ENCODE peak calls at places on chromosomes 5 and 9, in ten cellular contexts. Q is HT-29; B is activated CD4-positive, alpha-beta T cell treated with anti-CD3 and anti-CD28 coated beads, Interleukin-2, amount 50 U/mL, for 24 hours; C is RWPE1; L is neural crest cell; O is fibroblast of gingiva; P is epithelial cell of esophagus; X is stimulated activated CD4-positive, alpha-beta T cell treated with anti-CD3 and anti-CD28 coated beads, Interleukin-12 subunit alpha, Interleukin-12 subunit beta, amount 100 ng/mL, for 4 hours; I is activated gamma-delta T cell treated with Interleukin-2 at 50 U/mL for 16 hours; D is NCI-H82. T is an unnamed sample.
A peak's percentile ranks its signal among the peaks of the same experiment; 100 is the strongest.

GRCh38 chr9:119689879-119690278 is 320.6 kb upstream of the BRINP1 start:
- DNase-seq in X (no peak), D (no peak), B (no peak), L (peak; percentile 15), C (no peak), I (no peak), P (peak; percentile 4), Q (peak; percentile 11), O (no peak), T (no peak)

GRCh38 chr5:14148890-14149671 is 5.9 kb downstream of the TRIO start:
- DNase-seq in X (no peak), P (no peak), B (no peak), D (no peak), O (no peak), Q (no peak), I (no peak), C (no peak), L (no peak), T (no peak)

GRCh38 chr5:157941616-157942015 is 82.7 kb upstream of the CLINT1 start:
- DNase-seq in I (no peak), C (no peak), O (no peak), Q (no peak), B (no peak), D (no peak), X (no peak), L (no peak), P (no peak), T (no peak)

GRCh38 chr5:120252839-120253238 is 211.3 kb upstream of the PRR16 start:
- DNase-seq in B (no peak), X (no peak), P (peak; percentile 52), C (no peak), L (no peak), Q (no peak), O (no peak), I (no peak), D (peak; percentile 5), T (peak; percentile 16)

GRCh38 chr5:171596391-171596878 is 177.0 kb downstream of the FGF18 start:
- DNase-seq in C (no peak), L (no peak), X (no peak), I (no peak), O (peak; percentile 95), B (no peak), Q (no peak), P (peak; percentile 63), D (no peak), T (peak; percentile 37)

GRCh38 chr9:74950456-74950855 is 2.3 kb downstream of the C9orf40 start:
- DNase-seq in O (peak; percentile 36), P (no peak), D (no peak), L (no peak), C (no peak), B (no peak), X (no peak), Q (no peak), I (no peak), T (peak; percentile 22)

GRCh38 chr5:1507016-1507375 is 16.8 kb downstream of the LPCAT1 start:
- DNase-seq in B (no peak), C (no peak), X (no peak), L (no peak), Q (no peak), I (no peak), D (no peak), O (no peak), P (no peak), T (no peak)

GRCh38 chr5:154197801-154198461 is 7.4 kb downstream of the GALNT10 start:
- DNase-seq in X (peak; percentile 41), I (peak; percentile 69), Q (peak; percentile 34), B (peak; percentile 28), O (no peak), D (no peak), C (peak; percentile 50), L (no peak), P (peak; percentile 87), T (peak; percentile 60)

GRCh38 chr9:75238311-75238976 is 150.1 kb downstream of the OSTF1 start:
- DNase-seq in L (peak; percentile 48), I (peak; percentile 9), P (peak; percentile 91), X (peak; percentile 15), B (no peak), O (peak; percentile 65), D (peak; percentile 68), C (peak; percentile 33), Q (peak; percentile 86), T (peak; percentile 56)

GRCh38 chr9:129146441-129146933 is 31.6 kb downstream of the IER5L start:
- DNase-seq in L (no peak), O (peak; percentile 56), Q (peak; percentile 8), X (no peak), C (no peak), B (no peak), I (no peak), P (no peak), D (no peak), T (peak; percentile 77)

GRCh38 chr9:111925784-111926183 is 29.2 kb downstream of the UGCG start:
- DNase-seq in I (no peak), L (no peak), O (no peak), Q (no peak), P (no peak), B (no peak), C (no peak), X (no peak), D (no peak), T (no peak)

GRCh38 chr5:66209350-66209749 is 65.2 kb downstream of the SREK1 start:
- DNase-seq in C (peak; percentile 92), D (no peak), L (no peak), P (peak; percentile 86), O (no peak), Q (peak; percentile 51), I (no peak), B (no peak), X (no peak), T (peak; percentile 4)

GRCh38 chr9:114779352-114779845 is 26.4 kb downstream of the TNFSF15 start:
- DNase-seq in C (peak; percentile 81), P (peak; percentile 81), L (no peak), D (no peak), X (no peak), O (peak; percentile 48), Q (peak; percentile 99), I (no peak), B (no peak), T (no peak)

T was measured in AG10803.